ENCODE peak calls at places on chromosomes 12 and 14, in five cellular contexts. G is HCT116, K is T-helper 2 cell, O is GM12878, P is adipocyte. F is an unnamed sample.
A peak's percentile ranks its signal among the peaks of the same experiment; 100 is the strongest.

GRCh38 chr12:17928708-17929366 is 161.2 kb downstream of the RERGL start:
- DNase-seq in K (no peak), O (no peak), G (peak; percentile 75), P (peak; percentile 59), F (no peak)

GRCh38 chr14:77238996-77239395 is 32.0 kb downstream of the NGB start:
- DNase-seq in K (no peak), P (no peak), O (no peak), G (no peak), F (no peak)

GRCh38 chr14:103386632-103387329 is 1.6 kb downstream of the MARK3 start:
- DNase-seq in G (no peak), O (no peak), K (no peak), P (peak; percentile 65), F (no peak)

GRCh38 chr12:26523708-26524150 is 309.3 kb downstream of the ITPR2 start:
- DNase-seq in K (no peak), P (peak; percentile 61), O (no peak), G (no peak), F (no peak)

GRCh38 chr14:101501341-101501740 is 60.0 kb upstream of the DIO3 start:
- DNase-seq in O (no peak), G (no peak), P (no peak), K (no peak), F (no peak)

GRCh38 chr12:12266389-12266872 is 413 bp downstream of the LRP6 start:
- DNase-seq in G (no peak), O (no peak), P (no peak), K (no peak), F (no peak)

GRCh38 chr12:38269897-38270296 is 46.7 kb upstream of the ALG10B start:
- DNase-seq in P (no peak), K (no peak), O (no peak), G (no peak), F (no peak)

GRCh38 chr14:75566321-75566720 is 12.1 kb upstream of the FLVCR2 start:
- DNase-seq in K (peak; percentile 97), P (no peak), G (no peak), O (no peak), F (no peak)

GRCh38 chr12:105502426-105502930 is 172.0 kb downstream of the C12orf75 start:
- DNase-seq in K (no peak), G (no peak), P (no peak), O (no peak), F (no peak)

GRCh38 chr12:12017135-12017581 is 53.6 kb upstream of the BCL2L14 start:
- DNase-seq in K (no peak), G (no peak), P (no peak), O (no peak), F (no peak)

GRCh38 chr14:71371711-71372396 is 464.6 kb downstream of the PCNX1 start:
- DNase-seq in K (peak; percentile 81), O (no peak), G (no peak), P (peak; percentile 36), F (no peak)

GRCh38 chr14:44963775-44964380 is 1.9 kb downstream of the TOGARAM1 start:
- DNase-seq in G (no peak), P (no peak), O (no peak), K (no peak), F (no peak)

GRCh38 chr12:8687846-8688601 is 9.8 kb upstream of the RIMKLB start:
- DNase-seq in K (peak; percentile 2), P (peak; percentile 85), O (no peak), G (peak; percentile 27), F (no peak)

GRCh38 chr14:95664546-95664945 is 21.7 kb upstream of the TCL1B start:
- DNase-seq in G (no peak), P (no peak), K (no peak), O (no peak), F (peak; percentile 43)

GRCh38 chr14:33475623-33476022 is 475.3 kb downstream of the EGLN3 start:
- DNase-seq in P (peak; percentile 43), O (no peak), K (peak; percentile 46), G (no peak), F (no peak)

GRCh38 chr12:40224439-40225291 is at the start of gene LRRK2:
- DNase-seq in K (peak; percentile 11), O (no peak), G (no peak), P (peak; percentile 91), F (peak; percentile 76)

GRCh38 chr12:26878661-26879119 is 45.7 kb upstream of the ITPR2 start:
- DNase-seq in P (peak; percentile 17), O (no peak), K (no peak), G (no peak), F (peak; percentile 24)

GRCh38 chr12:81257952-81258551 is 180.2 kb downstream of the ACSS3 start:
- DNase-seq in O (no peak), P (peak; percentile 83), G (peak; percentile 28), K (no peak), F (no peak)

GRCh38 chr12:99960312-99960711 is 24.4 kb downstream of the ANKS1B start:
- DNase-seq in O (no peak), K (no peak), G (no peak), P (peak; percentile 52), F (no peak)

GRCh38 chr12:45192041-45192695 is 23.7 kb upstream of the ANO6 start:
- DNase-seq in O (no peak), K (peak; percentile 70), G (peak; percentile 61), P (peak; percentile 61), F (no peak)

GRCh38 chr12:64625243-64626077 is 15.2 kb downstream of the RASSF3 start:
- DNase-seq in O (peak; percentile 78), P (peak; percentile 83), K (peak; percentile 34), G (peak; percentile 60), F (peak; percentile 70)

GRCh38 chr14:69924181-69924580 is 45.0 kb downstream of the SMOC1 start:
- DNase-seq in K (no peak), G (no peak), O (no peak), P (no peak), F (no peak)

GRCh38 chr14:54174437-54174836 is 217.8 kb upstream of the BMP4 start:
- DNase-seq in G (no peak), P (peak; percentile 31), O (no peak), K (no peak), F (no peak)

GRCh38 chr14:69684461-69685183 is 73.2 kb downstream of the SUSD6 start:
- DNase-seq in K (no peak), G (no peak), P (no peak), O (no peak), F (no peak)

GRCh38 chr14:100325231-100325632 is 2.1 kb downstream of the SLC25A47 start:
- DNase-seq in G (no peak), O (no peak), P (no peak), K (no peak), F (no peak)

GRCh38 chr12:48783432-48783831 is 5.5 kb downstream of the ADCY6 start:
- DNase-seq in O (no peak), G (no peak), P (no peak), K (no peak), F (no peak)

GRCh38 chr12:102948941-102949352 is 8.5 kb upstream of the ASCL1 start:
- DNase-seq in P (peak; percentile 62), G (peak; percentile 23), O (no peak), K (peak; percentile 38), F (no peak)

GRCh38 chr14:61320806-61321384 is 484 bp upstream of the PRKCH start:
- DNase-seq in P (no peak), G (no peak), K (no peak), O (no peak), F (no peak)

GRCh38 chr14:46399049-46399448 is 252.5 kb downstream of the RPL10L start:
- DNase-seq in K (no peak), P (no peak), G (no peak), O (no peak), F (no peak)

GRCh38 chr14:88095791-88096190 is 90.9 kb downstream of the GPR65 start:
- DNase-seq in O (no peak), G (no peak), P (no peak), K (no peak), F (no peak)

GRCh38 chr12:46266869-46267617 is 1.8 kb downstream of the SLC38A1 start:
- DNase-seq in G (no peak), P (peak; percentile 78), O (no peak), K (peak; percentile 87), F (peak; percentile 60)

GRCh38 chr12:55652352-55652751 is 15.7 kb downstream of the OR10P1 start:
- DNase-seq in O (no peak), K (peak; percentile 31), P (no peak), G (no peak), F (no peak)